ENCODE peak calls at places on chromosomes 2 and 18, in six cellular contexts. W is heart right ventricle; G is Peyer's patch; X is mesothelial cell of epicardium; F is CD4-positive, alpha-beta T cell; I is GM13977. E is an unnamed sample.

GRCh38 chr18:13375302-13376255 is 157.0 kb downstream of the LDLRAD4 start:
- DNase-seq in W (peak; percentile 76), G (no peak), X (no peak), F (peak; percentile 69), I (peak; percentile 84), E (no peak)

GRCh38 chr18:32048507-32049091 is 30.0 kb downstream of the RNF125 start:
- DNase-seq in W (peak; percentile 36), G (peak; percentile 79), X (no peak), F (no peak), I (no peak), E (no peak)

GRCh38 chr2:79860233-79861058 is 347.6 kb downstream of the CTNNA2 start:
- DNase-seq in W (no peak), G (no peak), X (no peak), F (no peak), I (peak; percentile 23), E (no peak)

GRCh38 chr2:12965540-12966269 is 249.0 kb downstream of the TRIB2 start:
- DNase-seq in W (no peak), G (no peak), X (no peak), F (no peak), I (no peak), E (no peak)

GRCh38 chr2:140918426-140918825 is 1212.4 kb downstream of the LRP1B start:
- DNase-seq in W (no peak), G (no peak), X (no peak), F (no peak), I (no peak), E (no peak)

GRCh38 chr2:6353669-6354068 is 512.0 kb downstream of the CMPK2 start:
- DNase-seq in W (no peak), G (no peak), X (no peak), F (no peak), I (peak; percentile 50), E (no peak)

GRCh38 chr2:230496891-230497290 is 80.9 kb downstream of the SP100 start:
- DNase-seq in W (no peak), G (no peak), X (no peak), F (no peak), I (no peak), E (no peak)

GRCh38 chr2:218618102-218618860 is 10.6 kb downstream of the PLCD4 start:
- DNase-seq in W (no peak), G (no peak), X (no peak), F (no peak), I (no peak), E (no peak)

GRCh38 chr18:54947115-54947514 is 12.1 kb downstream of the CCDC68 start:
- DNase-seq in W (peak; percentile 35), G (no peak), X (no peak), F (no peak), I (no peak), E (no peak)

GRCh38 chr18:46374850-46375249 is 270.7 kb downstream of the HAUS1 start:
- DNase-seq in W (no peak), G (no peak), X (peak; percentile 80), F (no peak), I (no peak), E (no peak)

GRCh38 chr18:46373131-46373530 is 268.9 kb downstream of the HAUS1 start:
- DNase-seq in W (no peak), G (no peak), X (no peak), F (no peak), I (no peak), E (no peak)

GRCh38 chr18:46370898-46371297 is 266.7 kb downstream of the HAUS1 start:
- DNase-seq in W (no peak), G (no peak), X (no peak), F (no peak), I (no peak), E (no peak)

GRCh38 chr18:46372670-46373069 is 268.5 kb downstream of the HAUS1 start:
- DNase-seq in W (no peak), G (no peak), X (no peak), F (no peak), I (no peak), E (no peak)

DNA sequence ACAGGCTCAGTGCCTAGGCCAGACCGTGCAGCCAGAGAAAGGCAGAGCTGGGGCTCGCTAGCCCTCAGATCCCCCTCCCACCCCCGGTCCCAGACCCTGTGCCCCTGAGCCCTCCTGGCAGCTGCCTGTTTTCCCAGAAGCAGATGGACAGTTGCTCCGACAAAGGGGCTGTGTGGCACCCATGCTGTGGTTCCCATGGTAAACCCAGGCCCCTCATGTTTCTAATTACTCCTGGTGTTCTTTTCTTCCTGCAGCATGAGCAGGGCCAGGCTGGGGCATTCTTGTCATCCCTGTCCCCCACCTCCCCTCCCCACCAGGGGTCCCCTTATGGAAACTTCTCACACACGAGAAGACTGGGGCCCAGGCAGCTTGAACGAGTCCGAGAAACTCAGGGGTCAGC is 269.6 kb downstream of the HAUS1 start:
- DNase-seq in W (no peak), G (no peak), X (no peak), F (no peak), I (no peak), E (no peak)
- TF ChIP-seq CTCF in W (no peak), G (no peak), X (no peak), F (no peak), I (no peak), E (no peak)

GRCh38 chr2:214410128-214410775 is 602 bp upstream of the VWC2L start:
- DNase-seq in W (no peak), G (no peak), X (no peak), F (no peak), I (no peak), E (no peak)
- TF ChIP-seq CTCF in W (no peak), G (no peak), X (no peak), F (no peak), I (no peak), E (no peak)

DNA sequence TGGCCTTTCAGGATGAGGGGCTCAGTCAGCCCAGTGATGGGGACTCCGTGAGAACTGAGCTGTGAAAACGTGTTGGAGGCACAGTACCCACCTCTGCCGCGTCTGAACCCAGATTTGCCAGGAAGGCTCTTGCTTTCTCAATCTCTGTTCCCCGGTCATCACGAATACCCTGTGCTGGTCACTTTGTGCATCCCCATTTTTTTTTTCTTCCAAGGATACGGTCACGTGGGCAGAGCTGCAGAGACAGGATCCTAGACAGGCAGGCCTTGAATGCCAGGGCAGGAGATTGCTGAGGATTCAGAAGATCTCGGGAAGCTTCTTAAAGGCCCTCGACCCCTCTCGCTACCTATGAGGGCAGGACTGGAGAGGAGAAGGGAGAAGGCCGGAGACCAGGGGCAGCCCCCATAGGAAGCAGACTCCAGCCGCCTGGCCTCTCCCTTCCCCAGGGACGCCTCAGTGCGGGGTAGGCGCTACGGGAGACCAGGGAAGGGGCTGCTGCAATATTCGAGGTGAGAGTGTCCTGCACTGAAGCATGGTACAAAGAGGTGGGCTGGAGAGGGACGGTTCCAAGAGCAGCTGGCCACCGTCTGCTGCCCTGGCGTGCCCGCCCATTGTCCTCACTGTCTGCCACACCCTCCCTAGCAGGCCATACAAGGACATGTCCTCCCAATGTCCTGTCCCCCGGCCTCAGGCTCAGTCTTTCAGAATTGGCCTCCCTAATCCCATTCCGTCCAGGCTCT is 29.0 kb upstream of the TAF1B start:
- DNase-seq in W (no peak), G (no peak), X (no peak), F (no peak), I (peak; percentile 20), E (no peak)
- TF ChIP-seq CTCF in W (no peak), G (no peak), X (no peak), F (peak; percentile 43), I (no peak), E (peak; percentile 41)

GRCh38 chr18:8705941-8706544 is 687 bp downstream of the MTCL1 start:
- DNase-seq in W (no peak), G (peak; percentile 56), X (peak; percentile 51), F (no peak), I (peak; percentile 58), E (peak; percentile 19)

GRCh38 chr18:8705280-8705940 is at the start of gene MTCL1:
- DNase-seq in W (peak; percentile 14), G (peak; percentile 67), X (peak; percentile 53), F (peak; percentile 19), I (peak; percentile 81), E (no peak)

GRCh38 chr18:8703181-8703638 is 2.1 kb upstream of the MTCL1 start:
- DNase-seq in W (no peak), G (no peak), X (no peak), F (no peak), I (no peak), E (no peak)

GRCh38 chr18:8703781-8704301 is 1.5 kb upstream of the MTCL1 start:
- DNase-seq in W (no peak), G (no peak), X (no peak), F (no peak), I (no peak), E (no peak)

DNA sequence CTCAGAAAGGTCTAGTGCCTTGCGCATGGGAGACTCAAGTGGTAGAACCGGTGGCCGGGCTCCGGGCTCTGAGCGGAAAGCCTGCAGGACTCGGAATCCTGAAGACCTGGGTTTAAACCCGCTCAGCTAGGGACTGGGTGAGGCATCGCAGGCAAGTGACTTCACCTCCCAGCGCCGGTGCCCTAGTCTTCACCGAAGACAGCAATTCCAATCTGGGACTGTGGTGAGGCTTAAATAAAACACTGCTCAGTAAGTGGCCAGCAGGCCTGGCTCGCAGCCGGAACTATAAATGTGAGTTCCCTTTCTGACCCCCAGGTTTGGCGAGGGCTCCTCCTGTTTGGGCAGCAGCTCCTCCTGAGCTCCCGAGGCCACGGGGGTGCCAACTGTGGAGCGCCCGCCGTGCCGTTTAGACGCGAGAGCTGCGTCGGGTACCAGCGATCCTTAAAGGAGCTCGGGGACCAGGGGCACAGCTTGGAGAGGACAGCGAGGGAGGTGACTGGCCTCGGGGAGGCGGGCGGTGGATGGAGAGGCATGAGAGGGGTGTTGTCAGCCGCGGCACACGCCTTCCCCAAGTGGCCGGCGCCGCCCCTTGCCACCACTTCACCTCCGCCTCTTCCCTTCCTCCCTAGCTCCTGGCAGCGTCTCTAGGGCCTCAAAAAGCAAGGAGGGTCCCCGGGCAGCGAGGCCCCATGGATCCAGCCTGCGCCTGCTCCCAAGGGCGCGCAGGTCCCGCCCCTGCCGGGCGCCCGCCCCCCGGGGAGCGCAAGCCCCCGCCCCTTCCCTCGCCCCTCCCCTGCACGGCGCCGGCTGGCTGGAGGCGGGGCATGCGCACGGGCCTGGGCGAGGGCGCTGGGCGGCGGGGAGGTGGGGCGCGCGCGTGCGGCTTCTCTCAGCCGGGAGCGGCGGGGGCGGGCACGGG is 736 bp upstream of the MTCL1 start:
- DNase-seq in W (peak; percentile 88), G (peak; percentile 91), X (peak; percentile 88), F (peak; percentile 86), I (peak; percentile 99), E (peak; percentile 75)
- TF ChIP-seq CTCF in W (peak; percentile 8), G (no peak), X (no peak), F (no peak), I (no peak), E (no peak)

E was measured in natural killer cell.